ENCODE peak calls at places on chromosomes 12 and 14, in nine cellular contexts. V is HCT116, E is stomach, Q is A549, B is suprapubic skin, N is heart left ventricle, R is breast epithelium, C is transverse colon, O is adrenal gland. T is an unnamed sample.

GRCh38 chr14:37985826-37986470 is 221.8 kb upstream of the SSTR1 start:
- DNase-seq in V (peak; percentile 41), E (peak; percentile 44), Q (peak; percentile 55), B (no peak), N (peak; percentile 24), R (no peak), C (peak; percentile 27), O (peak; percentile 14), T (no peak)

GRCh38 chr14:48622980-48623379 is 947.6 kb upstream of the MDGA2 start:
- DNase-seq in V (no peak), E (no peak), Q (no peak), B (no peak), N (no peak), R (no peak), C (no peak), O (no peak), T (no peak)

GRCh38 chr14:80323266-80323665 is 112.0 kb upstream of the DIO2 start:
- DNase-seq in V (no peak), E (no peak), Q (no peak), B (no peak), N (no peak), R (no peak), C (no peak), O (no peak), T (no peak)

GRCh38 chr14:104735830-104736642 is 12.0 kb downstream of the ADSS1 start:
- DNase-seq in V (no peak), E (peak; percentile 87), Q (no peak), B (peak; percentile 90), N (peak; percentile 94), R (peak; percentile 56), C (peak; percentile 48), O (peak; percentile 97), T (peak; percentile 77)

GRCh38 chr12:28191690-28192089 is 1.4 kb downstream of the CCDC91 start:
- DNase-seq in V (no peak), E (no peak), Q (peak; percentile 20), B (peak; percentile 48), N (no peak), R (peak; percentile 53), C (peak; percentile 8), O (no peak), T (no peak)

GRCh38 chr12:51198568-51199400 is 19.1 kb downstream of the POU6F1 start:
- DNase-seq in V (no peak), E (no peak), Q (no peak), B (no peak), N (no peak), R (no peak), C (no peak), O (no peak), T (no peak)

GRCh38 chr12:66803972-66804371 is 125.1 kb upstream of the GRIP1 start:
- DNase-seq in V (no peak), E (no peak), Q (no peak), B (no peak), N (no peak), R (no peak), C (no peak), O (no peak), T (no peak)

GRCh38 chr12:129772463-129773169 is 131.2 kb downstream of the TMEM132D start:
- DNase-seq in V (no peak), E (no peak), Q (no peak), B (no peak), N (no peak), R (no peak), C (no peak), O (no peak), T (peak; percentile 23)

GRCh38 chr14:105023144-105023543 is 2.3 kb upstream of the CDCA4 start:
- DNase-seq in V (no peak), E (no peak), Q (no peak), B (peak; percentile 14), N (no peak), R (no peak), C (no peak), O (no peak), T (no peak)

GRCh38 chr14:91945776-91946305 is 1.7 kb downstream of the FBLN5 start:
- DNase-seq in V (no peak), E (no peak), Q (no peak), B (no peak), N (no peak), R (no peak), C (no peak), O (no peak), T (peak; percentile 56)
- H3K4me3 ChIP-seq in V (no peak overlapping the region), E (peak overlapping the region; percentile 63), Q (no peak overlapping the region), B (peak overlapping the region; percentile 62), N (peak overlapping the region; percentile 58), R (peak overlapping the region; percentile 63), C (peak overlapping the region; percentile 47), O (no peak overlapping the region), T (peak overlapping the region; percentile 45)

DNA sequence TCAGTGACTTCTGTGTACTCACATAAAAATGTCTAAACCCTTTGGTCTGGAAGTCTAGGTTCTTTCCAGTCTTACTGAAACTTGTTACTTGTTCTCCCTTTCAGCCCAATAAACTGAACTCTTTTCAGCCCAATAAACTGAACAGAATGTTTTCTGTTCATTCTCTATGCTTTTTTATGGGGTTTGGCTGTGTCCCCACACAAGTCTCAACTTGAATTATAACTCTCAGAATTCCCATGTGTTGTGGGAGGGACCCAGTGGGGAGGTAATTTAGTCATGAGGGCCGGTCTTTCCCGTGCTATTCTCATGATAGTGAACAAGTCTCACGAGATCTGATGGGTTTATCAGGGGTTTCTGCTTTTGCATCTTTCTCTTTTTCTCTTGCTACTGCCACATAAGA is 15.0 kb upstream of the NEDD1 start:
- DNase-seq in V (no peak), E (no peak), Q (no peak), B (no peak), N (no peak), R (no peak), C (no peak), O (no peak), T (no peak)
- TF ChIP-seq POLR2A in V (no peak), E (no peak), Q (no peak), B (no peak), N (no peak), R (no peak), C (no peak), O (no peak), T (no peak)

DNA sequence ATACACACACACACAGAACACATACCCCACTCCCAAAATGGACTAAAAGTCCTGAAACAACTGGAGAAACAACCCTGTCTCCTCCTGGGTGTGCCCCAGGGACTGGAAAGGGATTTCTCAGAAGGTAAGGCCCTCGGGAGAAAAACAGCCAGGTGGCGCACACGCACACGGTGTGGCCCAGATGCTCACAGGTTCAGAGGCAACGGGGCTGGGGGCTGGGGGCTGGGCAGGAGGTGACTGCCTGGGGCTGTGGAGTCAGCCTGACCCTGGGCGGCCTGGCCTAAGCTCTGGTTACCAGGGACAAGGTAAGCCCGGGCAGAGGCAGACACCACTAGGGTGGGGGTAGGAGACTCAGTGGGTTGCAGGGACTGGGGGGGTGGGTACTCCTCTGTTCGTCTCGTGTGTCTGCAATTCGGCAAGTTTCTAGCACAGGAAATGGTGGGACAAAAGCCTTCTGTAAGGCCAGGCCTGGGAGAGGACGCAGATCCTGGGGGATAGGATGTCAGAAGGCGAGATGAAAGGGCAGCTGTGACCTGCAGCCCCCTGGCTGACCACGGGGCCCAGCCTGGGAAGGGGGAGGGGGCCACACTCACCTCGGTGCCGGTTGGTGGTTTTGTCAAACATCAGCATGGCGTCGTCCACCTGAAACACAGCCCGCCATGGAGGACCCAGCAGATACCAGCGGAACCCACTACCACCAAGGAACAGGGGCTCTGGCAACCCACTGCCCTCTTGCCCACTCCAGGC is 10.4 kb downstream of the MSI1 start:
- DNase-seq in V (no peak), E (no peak), Q (no peak), B (no peak), N (no peak), R (no peak), C (no peak), O (no peak), T (no peak)
- TF ChIP-seq CTCF in V (no peak), E (no peak), Q (no peak), B (no peak), N (no peak), R (no peak), C (no peak), O (no peak), T (no peak)

GRCh38 chr14:100236873-100237272 is 2.1 kb upstream of the YY1 start:
- DNase-seq in V (no peak), E (no peak), Q (no peak), B (no peak), N (no peak), R (no peak), C (no peak), O (no peak), T (no peak)
- H3K4me3 ChIP-seq in V (peak overlapping the region; percentile 88), E (peak overlapping the region; percentile 100), Q (peak overlapping the region; percentile 66), B (peak overlapping the region; percentile 100), N (peak overlapping the region; percentile 100), R (no peak overlapping the region), C (peak overlapping the region; percentile 100), O (no peak overlapping the region), T (no peak overlapping the region)

GRCh38 chr14:68789002-68789797 is 3.7 kb downstream of the ZFP36L1 start:
- DNase-seq in V (no peak), E (peak; percentile 88), Q (peak; percentile 89), B (peak; percentile 92), N (peak; percentile 91), R (peak; percentile 78), C (peak; percentile 91), O (peak; percentile 80), T (peak; percentile 87)

GRCh38 chr14:68786491-68787234 is 6.2 kb downstream of the ZFP36L1 start:
- DNase-seq in V (no peak), E (peak; percentile 26), Q (peak; percentile 86), B (peak; percentile 62), N (peak; percentile 44), R (peak; percentile 63), C (no peak), O (peak; percentile 37), T (peak; percentile 86)

GRCh38 chr14:68789798-68790655 is 2.8 kb downstream of the ZFP36L1 start:
- DNase-seq in V (no peak), E (peak; percentile 40), Q (peak; percentile 45), B (no peak), N (peak; percentile 38), R (peak; percentile 25), C (peak; percentile 33), O (peak; percentile 35), T (peak; percentile 87)

GRCh38 chr14:68787235-68787727 is 5.6 kb downstream of the ZFP36L1 start:
- DNase-seq in V (no peak), E (peak; percentile 44), Q (peak; percentile 53), B (no peak), N (peak; percentile 47), R (peak; percentile 73), C (peak; percentile 50), O (peak; percentile 35), T (no peak)

DNA sequence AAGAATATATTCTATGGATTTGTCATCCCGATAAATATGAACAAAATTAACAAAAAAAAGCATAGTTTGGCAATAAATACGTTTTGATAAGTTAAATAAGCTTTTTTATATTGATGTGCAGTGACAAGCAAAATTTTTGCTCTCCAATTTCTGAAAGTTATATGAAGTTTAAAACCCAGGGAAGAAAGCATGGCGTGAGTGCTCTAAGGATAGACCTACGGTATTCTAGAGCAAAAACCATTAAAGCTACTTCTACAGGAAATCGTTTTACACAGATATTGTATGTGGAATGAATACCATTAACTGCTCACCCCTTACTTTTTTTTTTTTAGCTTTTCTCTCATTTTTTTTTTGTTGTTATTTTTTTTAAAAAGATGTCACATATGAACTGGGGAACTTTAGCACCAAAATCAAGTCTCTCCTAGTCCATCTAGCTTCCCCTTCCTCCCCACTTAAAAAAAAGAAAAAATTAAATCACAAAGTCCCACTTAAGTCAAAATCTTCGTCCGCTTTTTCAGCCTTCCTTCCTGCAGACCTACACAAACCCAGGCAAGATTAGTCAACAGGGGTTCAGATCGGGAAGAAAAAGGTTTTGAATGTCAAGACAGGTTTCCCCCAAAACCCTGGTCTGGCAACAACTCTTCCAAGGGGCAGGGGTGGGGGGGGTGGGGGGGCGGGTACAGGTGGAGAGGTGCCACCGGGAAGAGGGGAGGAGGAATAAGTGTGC is 4.4 kb downstream of the ZFP36L1 start:
- DNase-seq in V (no peak), E (no peak), Q (no peak), B (no peak), N (no peak), R (peak; percentile 7), C (no peak), O (no peak), T (no peak)
- TF ChIP-seq POLR2A in V (no peak), E (no peak), Q (no peak), B (no peak), N (no peak), R (no peak), C (peak; percentile 8), O (peak; percentile 24), T (no peak)